ENCODE peak calls at places on chromosomes 5 and 9, in seven cellular contexts. One of them, this sample, is unnamed.
A peak's percentile ranks its signal among the peaks of the same experiment; 100 is the strongest.

GRCh38 chr5:179163236-179164155 is 103.3 kb downstream of the ZNF354C start:
- DNase-seq in HCT116: no peak
- DNase-seq in transverse colon: no peak
- DNase-seq in GM12891: no peak
- DNase-seq in GM23338: no peak
- DNase-seq in HepG2: no peak
- DNase-seq in prostate gland: no peak
- DNase-seq in this sample: peak; percentile 64

GRCh38 chr9:35424356-35425352 is 65.3 kb upstream of the RUSC2 start:
- DNase-seq in HepG2: no peak
- DNase-seq in HCT116: no peak
- DNase-seq in GM12891: no peak
- DNase-seq in GM23338: no peak
- DNase-seq in prostate gland: no peak
- DNase-seq in transverse colon: no peak
- DNase-seq in this sample: no peak

GRCh38 chr5:106142131-106142530 is 1528.6 kb downstream of the EFNA5 start:
- DNase-seq in HCT116: no peak
- DNase-seq in GM23338: no peak
- DNase-seq in transverse colon: no peak
- DNase-seq in GM12891: no peak
- DNase-seq in prostate gland: no peak
- DNase-seq in HepG2: no peak
- DNase-seq in this sample: no peak

GRCh38 chr5:113150821-113151220 is 174.2 kb downstream of the DCP2 start:
- DNase-seq in GM23338: no peak
- DNase-seq in transverse colon: no peak
- DNase-seq in prostate gland: no peak
- DNase-seq in HCT116: no peak
- DNase-seq in HepG2: no peak
- DNase-seq in GM12891: no peak
- DNase-seq in this sample: no peak

GRCh38 chr9:83062011-83062652 is 810 bp downstream of the RASEF start:
- DNase-seq in prostate gland: peak; percentile 41
- DNase-seq in GM23338: peak; percentile 71
- DNase-seq in GM12891: no peak
- DNase-seq in HCT116: no peak
- DNase-seq in HepG2: no peak
- DNase-seq in transverse colon: peak; percentile 64
- DNase-seq in this sample: no peak

GRCh38 chr9:33460854-33461253 is 12.9 kb downstream of the NOL6 start:
- DNase-seq in GM23338: no peak
- DNase-seq in HCT116: no peak
- DNase-seq in HepG2: no peak
- DNase-seq in transverse colon: no peak
- DNase-seq in prostate gland: no peak
- DNase-seq in GM12891: no peak
- DNase-seq in this sample: no peak

GRCh38 chr9:35051069-35051967 is 21.1 kb downstream of the VCP start:
- DNase-seq in GM23338: peak; percentile 87
- DNase-seq in transverse colon: peak; percentile 41
- DNase-seq in HepG2: peak; percentile 45
- DNase-seq in prostate gland: peak; percentile 23
- DNase-seq in GM12891: no peak
- DNase-seq in HCT116: peak; percentile 27
- DNase-seq in this sample: no peak

GRCh38 chr9:123834907-123835562 is 94.9 kb downstream of the DENND1A start:
- DNase-seq in HCT116: no peak
- DNase-seq in transverse colon: no peak
- DNase-seq in HepG2: no peak
- DNase-seq in GM23338: peak; percentile 43
- DNase-seq in GM12891: peak; percentile 5
- DNase-seq in prostate gland: no peak
- DNase-seq in this sample: no peak

GRCh38 chr5:175902013-175902412 is 30.6 kb downstream of the CPLX2 start:
- DNase-seq in transverse colon: no peak
- DNase-seq in prostate gland: no peak
- DNase-seq in GM23338: no peak
- DNase-seq in HepG2: no peak
- DNase-seq in HCT116: no peak
- DNase-seq in GM12891: no peak
- DNase-seq in this sample: no peak

GRCh38 chr5:151892393-151892792 is 32.3 kb downstream of the GLRA1 start:
- DNase-seq in HCT116: no peak
- DNase-seq in HepG2: no peak
- DNase-seq in prostate gland: no peak
- DNase-seq in GM12891: no peak
- DNase-seq in transverse colon: no peak
- DNase-seq in GM23338: no peak
- DNase-seq in this sample: no peak

GRCh38 chr9:33765411-33765810 is 29.9 kb upstream of the PRSS3 start:
- DNase-seq in HepG2: no peak
- DNase-seq in prostate gland: no peak
- DNase-seq in HCT116: peak; percentile 78
- DNase-seq in GM23338: no peak
- DNase-seq in GM12891: no peak
- DNase-seq in transverse colon: no peak
- DNase-seq in this sample: no peak

GRCh38 chr5:95969055-95969454 is 7.4 kb upstream of the ELL2 start:
- DNase-seq in prostate gland: no peak
- DNase-seq in GM23338: no peak
- DNase-seq in GM12891: no peak
- DNase-seq in transverse colon: no peak
- DNase-seq in HCT116: no peak
- DNase-seq in HepG2: no peak
- DNase-seq in this sample: no peak

GRCh38 chr9:83477120-83477519 is 61.1 kb downstream of the FRMD3 start:
- DNase-seq in prostate gland: no peak
- DNase-seq in HepG2: no peak
- DNase-seq in GM23338: no peak
- DNase-seq in HCT116: no peak
- DNase-seq in transverse colon: no peak
- DNase-seq in GM12891: no peak
- DNase-seq in this sample: no peak

GRCh38 chr9:131660466-131661405 is 79.1 kb downstream of the RAPGEF1 start:
- DNase-seq in HepG2: no peak
- DNase-seq in transverse colon: no peak
- DNase-seq in GM23338: peak; percentile 74
- DNase-seq in prostate gland: no peak
- DNase-seq in HCT116: no peak
- DNase-seq in GM12891: no peak
- DNase-seq in this sample: no peak

GRCh38 chr5:76547242-76547890 is 75.8 kb downstream of the F2RL2 start:
- DNase-seq in HCT116: no peak
- DNase-seq in HepG2: no peak
- DNase-seq in prostate gland: peak; percentile 83
- DNase-seq in GM23338: no peak
- DNase-seq in transverse colon: no peak
- DNase-seq in GM12891: peak; percentile 24
- DNase-seq in this sample: no peak

GRCh38 chr9:134290603-134291451 is 35.4 kb upstream of the RXRA start:
- DNase-seq in HCT116: no peak
- DNase-seq in prostate gland: no peak
- DNase-seq in HepG2: no peak
- DNase-seq in GM12891: no peak
- DNase-seq in GM23338: no peak
- DNase-seq in transverse colon: no peak
- DNase-seq in this sample: peak; percentile 51

GRCh38 chr9:124766815-124767554 is 4.1 kb downstream of the NR6A1 start:
- DNase-seq in HepG2: no peak
- DNase-seq in transverse colon: no peak
- DNase-seq in GM23338: peak; percentile 38
- DNase-seq in HCT116: no peak
- DNase-seq in prostate gland: no peak
- DNase-seq in GM12891: no peak
- DNase-seq in this sample: no peak

GRCh38 chr5:58722160-58722559 is 139.3 kb downstream of the RAB3C start:
- DNase-seq in transverse colon: no peak
- DNase-seq in HCT116: no peak
- DNase-seq in prostate gland: no peak
- DNase-seq in HepG2: no peak
- DNase-seq in GM23338: peak; percentile 41
- DNase-seq in GM12891: no peak
- DNase-seq in this sample: no peak

GRCh38 chr5:142817031-142817430 is 46.9 kb downstream of the ARHGAP26 start:
- DNase-seq in HCT116: no peak
- DNase-seq in transverse colon: no peak
- DNase-seq in GM12891: no peak
- DNase-seq in HepG2: no peak
- DNase-seq in prostate gland: no peak
- DNase-seq in GM23338: no peak
- DNase-seq in this sample: no peak

GRCh38 chr5:142819292-142819691 is 49.1 kb downstream of the ARHGAP26 start:
- DNase-seq in prostate gland: no peak
- DNase-seq in GM12891: no peak
- DNase-seq in HepG2: no peak
- DNase-seq in HCT116: no peak
- DNase-seq in transverse colon: peak; percentile 54
- DNase-seq in GM23338: no peak
- DNase-seq in this sample: no peak

GRCh38 chr5:142819816-142820215 is 49.6 kb downstream of the ARHGAP26 start:
- DNase-seq in GM23338: no peak
- DNase-seq in prostate gland: no peak
- DNase-seq in GM12891: no peak
- DNase-seq in transverse colon: no peak
- DNase-seq in HCT116: no peak
- DNase-seq in HepG2: no peak
- DNase-seq in this sample: no peak

GRCh38 chr5:142816577-142816976 is 46.4 kb downstream of the ARHGAP26 start:
- DNase-seq in GM12891: no peak
- DNase-seq in HepG2: no peak
- DNase-seq in GM23338: no peak
- DNase-seq in HCT116: no peak
- DNase-seq in transverse colon: peak; percentile 66
- DNase-seq in prostate gland: no peak
- DNase-seq in this sample: no peak

GRCh38 chr5:142817961-142818431 is 47.8 kb downstream of the ARHGAP26 start:
- DNase-seq in HCT116: no peak
- DNase-seq in GM23338: no peak
- DNase-seq in GM12891: no peak
- DNase-seq in transverse colon: peak; percentile 85
- DNase-seq in prostate gland: peak; percentile 83
- DNase-seq in HepG2: no peak
- DNase-seq in this sample: no peak
- TF ChIP-seq POLR2AphosphoS5 in HCT116: no peak
- TF ChIP-seq POLR2AphosphoS5 in GM23338: no peak
- TF ChIP-seq POLR2AphosphoS5 in GM12891: no peak
- TF ChIP-seq POLR2AphosphoS5 in transverse colon: peak; percentile 56
- TF ChIP-seq POLR2AphosphoS5 in prostate gland: peak; percentile 88
- TF ChIP-seq POLR2AphosphoS5 in HepG2: no peak
- TF ChIP-seq POLR2AphosphoS5 in this sample: no peak

DNA sequence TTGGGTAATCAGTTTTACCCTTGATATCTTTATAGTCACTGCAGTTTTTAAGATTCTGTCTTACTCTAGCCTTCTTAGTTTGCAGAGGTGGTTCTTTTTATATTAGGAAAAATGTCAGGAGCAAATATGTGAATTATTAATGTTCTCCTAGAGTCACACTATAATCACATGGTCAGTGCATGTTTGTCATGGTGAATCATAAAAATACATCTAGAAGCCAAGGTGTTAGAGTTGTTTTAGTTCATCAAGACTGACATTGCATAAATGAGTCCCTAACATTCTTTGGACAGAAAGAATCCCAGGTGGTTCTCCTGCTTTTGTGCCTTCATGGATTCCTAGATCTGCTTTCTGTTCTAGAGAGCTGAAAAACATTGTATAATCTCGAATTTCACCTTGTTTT is 22.9 kb downstream of the ATG10 start:
- DNase-seq in prostate gland: no peak
- DNase-seq in HCT116: no peak
- DNase-seq in GM23338: no peak
- DNase-seq in GM12891: no peak
- DNase-seq in HepG2: no peak
- DNase-seq in transverse colon: no peak
- DNase-seq in this sample: no peak
- TF ChIP-seq POLR2AphosphoS5 in prostate gland: no peak
- TF ChIP-seq POLR2AphosphoS5 in HCT116: no peak
- TF ChIP-seq POLR2AphosphoS5 in GM23338: no peak
- TF ChIP-seq POLR2AphosphoS5 in GM12891: no peak
- TF ChIP-seq POLR2AphosphoS5 in HepG2: no peak
- TF ChIP-seq POLR2AphosphoS5 in transverse colon: no peak
- TF ChIP-seq POLR2AphosphoS5 in this sample: no peak

GRCh38 chr5:82641362-82641988 is 363.3 kb upstream of the RPS23 start:
- DNase-seq in HCT116: peak; percentile 73
- DNase-seq in prostate gland: peak; percentile 79
- DNase-seq in transverse colon: peak; percentile 74
- DNase-seq in HepG2: peak; percentile 82
- DNase-seq in GM12891: peak; percentile 7
- DNase-seq in GM23338: peak; percentile 70
- DNase-seq in this sample: no peak
- TF ChIP-seq POLR2AphosphoS5 in HCT116: peak; percentile 44
- TF ChIP-seq POLR2AphosphoS5 in prostate gland: peak; percentile 84
- TF ChIP-seq POLR2AphosphoS5 in transverse colon: peak; percentile 63
- TF ChIP-seq POLR2AphosphoS5 in HepG2: no peak
- TF ChIP-seq POLR2AphosphoS5 in GM12891: no peak
- TF ChIP-seq POLR2AphosphoS5 in GM23338: no peak
- TF ChIP-seq POLR2AphosphoS5 in this sample: no peak

DNA sequence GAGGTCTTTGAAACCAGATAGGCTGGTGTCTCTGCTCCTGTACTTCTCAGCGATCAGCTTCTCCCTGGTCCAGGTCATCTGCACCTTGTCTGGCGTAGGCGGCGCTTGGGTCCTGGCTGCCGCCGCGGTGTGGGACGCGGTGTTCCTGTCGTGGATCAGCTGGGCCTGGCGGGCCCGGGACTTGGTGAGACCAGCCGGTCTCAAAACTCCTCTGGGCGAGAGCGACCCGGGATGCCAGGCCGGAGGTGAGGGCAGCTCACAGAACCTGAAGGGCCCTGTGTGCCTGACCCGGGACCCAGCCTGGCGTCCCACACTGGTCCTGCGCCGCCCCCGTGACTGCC is 48.9 kb downstream of the NKD2 start:
- DNase-seq in transverse colon: no peak
- DNase-seq in HCT116: no peak
- DNase-seq in HepG2: no peak
- DNase-seq in GM12891: no peak
- DNase-seq in prostate gland: no peak
- DNase-seq in GM23338: peak; percentile 2
- DNase-seq in this sample: no peak
- TF ChIP-seq POLR2AphosphoS5 in transverse colon: no peak
- TF ChIP-seq POLR2AphosphoS5 in HCT116: no peak
- TF ChIP-seq POLR2AphosphoS5 in HepG2: no peak
- TF ChIP-seq POLR2AphosphoS5 in GM12891: no peak
- TF ChIP-seq POLR2AphosphoS5 in prostate gland: no peak
- TF ChIP-seq POLR2AphosphoS5 in GM23338: no peak
- TF ChIP-seq POLR2AphosphoS5 in this sample: no peak

DNA sequence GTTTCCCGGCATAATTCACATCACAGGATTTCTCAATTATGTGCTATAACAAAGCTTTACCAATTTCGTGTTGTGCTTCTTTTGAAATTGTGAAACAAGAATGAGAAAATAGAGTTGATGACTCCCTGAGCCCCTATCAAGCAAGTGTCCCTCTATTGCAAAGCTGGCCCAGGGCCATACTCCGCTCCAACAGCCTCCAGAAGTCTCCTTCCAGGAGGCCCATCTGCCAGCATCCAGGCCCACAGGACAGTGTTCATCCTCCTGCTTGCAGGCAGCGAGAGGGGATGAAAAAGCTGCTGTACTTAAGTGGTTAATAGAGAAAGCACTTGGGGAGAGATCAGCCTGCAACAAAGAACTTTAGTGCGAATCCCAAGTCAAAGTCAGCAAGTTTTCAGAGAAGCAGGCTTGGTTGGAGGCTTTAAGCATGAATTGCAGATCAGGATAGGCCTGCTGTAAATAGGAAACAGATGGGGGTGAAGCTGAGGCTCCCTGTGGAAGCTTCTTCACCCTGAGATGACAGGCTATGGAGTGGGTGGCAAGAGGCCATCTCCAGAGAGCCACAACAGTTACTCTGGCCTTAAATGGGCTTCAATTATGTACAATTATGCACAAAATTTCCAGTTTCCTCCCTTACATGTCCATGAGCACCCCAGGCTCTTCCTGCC is 97.8 kb upstream of the NR3C1 start:
- DNase-seq in transverse colon: no peak
- DNase-seq in HCT116: no peak
- DNase-seq in prostate gland: no peak
- DNase-seq in GM23338: peak; percentile 4
- DNase-seq in HepG2: no peak
- DNase-seq in GM12891: no peak
- DNase-seq in this sample: no peak
- TF ChIP-seq POLR2AphosphoS5 in transverse colon: no peak
- TF ChIP-seq POLR2AphosphoS5 in HCT116: no peak
- TF ChIP-seq POLR2AphosphoS5 in prostate gland: no peak
- TF ChIP-seq POLR2AphosphoS5 in GM23338: no peak
- TF ChIP-seq POLR2AphosphoS5 in HepG2: no peak
- TF ChIP-seq POLR2AphosphoS5 in GM12891: no peak
- TF ChIP-seq POLR2AphosphoS5 in this sample: no peak

This sample was measured in spleen.